ENCODE peak calls at places on chromosomes 12 and 14, in seven cellular contexts. F is left lobe of liver; G is heart right ventricle; X is fibroblast of lung; S is substantia nigra; M is left ventricle myocardium inferior; Y is activated CD4-positive, alpha-beta T cell treated with anti-CD3 and anti-CD28 coated beads, Interleukin-2, amount 50 U/mL, for 4 hours. Q is an unnamed sample.

GRCh38 chr12:47808574-47809380 is 10.9 kb downstream of the HDAC7 start:
- DNase-seq in S (no peak), Y (no peak), X (no peak), F (no peak), G (no peak), M (no peak), Q (peak; percentile 36)

GRCh38 chr12:118611295-118611694 is 234.9 kb downstream of the SUDS3 start:
- DNase-seq in G (no peak), X (no peak), M (no peak), F (no peak), S (no peak), Y (no peak), Q (no peak)

GRCh38 chr14:85535916-85536834 is 6.2 kb downstream of the FLRT2 start:
- DNase-seq in X (peak; percentile 76), Y (no peak), M (no peak), G (no peak), S (no peak), F (no peak), Q (no peak)

GRCh38 chr14:51002406-51002984 is 58.2 kb upstream of the PYGL start:
- DNase-seq in G (no peak), S (no peak), M (no peak), F (no peak), Y (no peak), X (no peak), Q (no peak)

GRCh38 chr12:125214289-125214688 is 149.1 kb downstream of the AACS start:
- DNase-seq in G (no peak), S (no peak), Y (no peak), X (no peak), M (no peak), F (no peak), Q (no peak)

GRCh38 chr12:119613319-119613936 is 19.9 kb downstream of the TMEM233 start:
- DNase-seq in X (no peak), M (no peak), F (no peak), G (no peak), Y (no peak), S (no peak), Q (no peak)

GRCh38 chr12:80262372-80263170 is 163.2 kb downstream of the OTOGL start:
- DNase-seq in S (no peak), M (no peak), Y (no peak), X (no peak), F (no peak), G (no peak), Q (no peak)

GRCh38 chr12:101670007-101670671 is 27.3 kb upstream of the CHPT1 start:
- DNase-seq in G (peak; percentile 9), M (no peak), F (peak; percentile 67), Y (peak; percentile 4), X (peak; percentile 67), S (no peak), Q (peak; percentile 7)

GRCh38 chr12:124786065-124786964 is 77.3 kb downstream of the SCARB1 start:
- DNase-seq in M (peak; percentile 83), G (peak; percentile 89), S (peak; percentile 80), Y (no peak), F (no peak), X (peak; percentile 92), Q (no peak)

GRCh38 chr14:92613008-92613658 is 99.6 kb downstream of the RIN3 start:
- DNase-seq in Y (peak; percentile 55), X (no peak), S (peak; percentile 3), F (no peak), M (peak; percentile 33), G (peak; percentile 30), Q (peak; percentile 43)

Q was measured in activated gamma-delta T cell treated with anti-CD3 and anti-CD28 coated beads, Interleukin-2, amount 50 U/mL, for 16 hours.